ENCODE peak calls at places on chromosomes 2 and 18, in five cellular contexts. I is sciatic nerve; Y is right lobe of liver; T is stimulated activated naive B cell treated with anti-CD40 and anti-IgM and Interleukin-4, amounts not matched to agents 10 μg/mL and 1 μg/mL and 100 μg/mL, for 72 hours; F is left ventricle myocardium superior. N is an unnamed sample.

GRCh38 chr18:46466236-46467160 is 190.5 kb downstream of the LOXHD1 start:
- ATAC-seq in I (no peak), Y (no peak), T (no peak), F (no peak), N (no peak)

GRCh38 chr2:144630459-144631215 is 110.7 kb upstream of the ZEB2 start:
- ATAC-seq in I (no peak), Y (no peak), T (peak), F (no peak), N (peak)

GRCh38 chr2:20942538-20943223 is 101.2 kb downstream of the APOB start:
- ATAC-seq in I (peak), Y (no peak), T (no peak), F (peak), N (no peak)

GRCh38 chr2:10057231-10058107 is 14.1 kb downstream of the KLF11 start:
- ATAC-seq in I (peak), Y (peak), T (peak), F (peak), N (peak)

GRCh38 chr2:148876190-148876588 is 1.2 kb downstream of the KIF5C start:
- ATAC-seq in I (peak), Y (peak), T (peak), F (no peak), N (peak)

GRCh38 chr2:235749121-235749780 is 255.4 kb downstream of the AGAP1 start:
- ATAC-seq in I (peak), Y (no peak), T (no peak), F (peak), N (no peak)

GRCh38 chr2:167298017-167298416 is 409.7 kb downstream of the XIRP2 start:
- ATAC-seq in I (no peak), Y (no peak), T (no peak), F (no peak), N (no peak)

GRCh38 chr2:215796160-215796559 is 217.2 kb downstream of the MREG start:
- ATAC-seq in I (peak), Y (no peak), T (peak), F (no peak), N (peak)

GRCh38 chr2:24984912-24985311 is 13.2 kb upstream of the DNAJC27 start:
- ATAC-seq in I (peak), Y (no peak), T (no peak), F (peak), N (no peak)

GRCh38 chr2:108910541-108911396 is 78.3 kb downstream of the EDAR start:
- ATAC-seq in I (no peak), Y (no peak), T (no peak), F (peak), N (no peak)

GRCh38 chr2:144217853-144218633 is 301.9 kb downstream of the ZEB2 start:
- ATAC-seq in I (no peak), Y (peak), T (no peak), F (peak), N (no peak)

GRCh38 chr18:55513199-55513598 is 74.8 kb downstream of the TCF4 start:
- ATAC-seq in I (no peak), Y (no peak), T (no peak), F (no peak), N (no peak)

GRCh38 chr18:60500960-60501359 is 128.4 kb upstream of the MC4R start:
- ATAC-seq in I (no peak), Y (no peak), T (no peak), F (no peak), N (no peak)

GRCh38 chr18:56869189-56869777 is 218.1 kb downstream of the WDR7 start:
- ATAC-seq in I (no peak), Y (peak), T (peak), F (peak), N (peak)

GRCh38 chr2:195820373-195820772 is 163.3 kb downstream of the SLC39A10 start:
- ATAC-seq in I (no peak), Y (no peak), T (no peak), F (no peak), N (no peak)

GRCh38 chr2:207805566-207806226 is 36.0 kb upstream of the FZD5 start:
- ATAC-seq in I (no peak), Y (peak), T (no peak), F (no peak), N (no peak)

GRCh38 chr2:152036611-152037469 is 62.0 kb downstream of the CACNB4 start:
- ATAC-seq in I (peak), Y (peak), T (peak), F (peak), N (peak)

GRCh38 chr2:10350666-10351215 is 48.0 kb downstream of the HPCAL1 start:
- ATAC-seq in I (no peak), Y (no peak), T (peak), F (peak), N (no peak)

GRCh38 chr18:73315381-73315780 is 447.6 kb upstream of the NETO1 start:
- ATAC-seq in I (no peak), Y (no peak), T (no peak), F (peak), N (no peak)

GRCh38 chr2:63081404-63081803 is 30.8 kb downstream of the OTX1 start:
- ATAC-seq in I (no peak), Y (no peak), T (no peak), F (no peak), N (no peak)

GRCh38 chr2:100675855-100676254 is 113.1 kb downstream of the PDCL3 start:
- ATAC-seq in I (no peak), Y (peak), T (no peak), F (no peak), N (no peak)

GRCh38 chr2:112959109-112959591 is 18.7 kb upstream of the IL36G start:
- ATAC-seq in I (no peak), Y (no peak), T (no peak), F (no peak), N (no peak)

GRCh38 chr2:190974629-190975361 is 39.2 kb downstream of the STAT1 start:
- ATAC-seq in I (no peak), Y (no peak), T (no peak), F (peak), N (no peak)

GRCh38 chr2:51003345-51004192 is 28.4 kb downstream of the NRXN1 start:
- ATAC-seq in I (no peak), Y (no peak), T (no peak), F (no peak), N (no peak)

GRCh38 chr18:23568265-23568664 is 18.0 kb downstream of the NPC1 start:
- ATAC-seq in I (no peak), Y (no peak), T (no peak), F (no peak), N (no peak)

N was measured in activated T-helper 17 cell treated with anti-CD3 and anti-CD28 coated beads, Interleukin-2, amount 50 U/mL, for 72 hours.